ENCODE peak calls at places on chromosomes 1 and 21, in five cellular contexts. X, B, D, U and K are unnamed samples.

GRCh38 chr1:67646145-67647035 is 38.6 kb upstream of the GADD45A start:
- DNase-seq in X (peak), B (no peak), D (no peak), U (peak), K (peak)

GRCh38 chr1:28208818-28209441 is 23.9 kb downstream of the DNAJC8 start:
- DNase-seq in X (peak), B (peak), D (peak), U (peak), K (no peak)

GRCh38 chr21:14684071-14684470 is 138.0 kb upstream of the SAMSN1 start:
- DNase-seq in X (no peak), B (no peak), D (no peak), U (no peak), K (no peak)

GRCh38 chr1:10644307-10645128 is 151.9 kb downstream of the CASZ1 start:
- DNase-seq in X (no peak), B (no peak), D (no peak), U (peak), K (no peak)

GRCh38 chr1:193448682-193449461 is 262.5 kb upstream of the B3GALT2 start:
- DNase-seq in X (peak), B (no peak), D (no peak), U (no peak), K (no peak)

GRCh38 chr1:56676571-56677035 is 31.5 kb downstream of the PRKAA2 start:
- DNase-seq in X (peak), B (no peak), D (no peak), U (peak), K (no peak)

GRCh38 chr1:177219458-177220390 is 49.0 kb downstream of the BRINP2 start:
- DNase-seq in X (peak), B (no peak), D (no peak), U (no peak), K (no peak)

GRCh38 chr1:117572546-117572945 is 33.3 kb upstream of the TENT5C start:
- DNase-seq in X (no peak), B (no peak), D (no peak), U (no peak), K (no peak)

GRCh38 chr1:53047737-53048344 is 14.2 kb upstream of the PODN start:
- DNase-seq in X (peak), B (no peak), D (no peak), U (peak), K (no peak)

GRCh38 chr1:223052931-223053330 is 90.1 kb downstream of the TLR5 start:
- DNase-seq in X (no peak), B (no peak), D (no peak), U (no peak), K (no peak)

GRCh38 chr1:169426174-169426716 is 1.0 kb downstream of the CCDC181 start:
- DNase-seq in X (no peak), B (no peak), D (no peak), U (no peak), K (no peak)

GRCh38 chr1:38648417-38648816 is 211.2 kb downstream of the RRAGC start:
- DNase-seq in X (no peak), B (no peak), D (no peak), U (no peak), K (no peak)

DNA sequence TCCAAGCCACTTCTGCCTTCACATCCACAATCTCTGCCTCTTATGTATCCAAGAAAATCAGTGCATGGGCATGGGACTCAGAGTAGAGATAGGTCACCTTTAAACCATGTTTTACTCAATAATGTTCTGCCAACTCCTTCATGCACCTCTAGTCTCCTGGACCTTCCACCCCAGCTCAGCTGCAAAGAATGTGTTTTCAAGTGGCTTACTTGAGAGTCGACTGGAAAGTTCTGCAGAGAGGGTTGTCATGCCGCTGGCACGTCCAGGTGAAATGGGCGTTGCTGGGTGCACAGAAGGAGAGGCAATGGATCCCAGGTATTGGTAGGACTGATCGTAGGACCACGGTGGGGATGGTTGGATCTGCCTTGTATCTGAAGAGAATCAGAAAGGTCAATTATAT is 130.3 kb downstream of the CLIC6 start:
- DNase-seq in X (no peak), B (no peak), D (no peak), U (no peak), K (no peak)
- H2BK5ac ChIP-seq in X (no peak), B (no peak), D (no peak), U (no peak), K (no peak)

GRCh38 chr1:7679873-7680790 is 91.0 kb upstream of the VAMP3 start:
- DNase-seq in X (peak), B (peak), D (peak), U (peak), K (peak)
- H3K4ac ChIP-seq in X (peak), B (no peak), D (no peak), U (no peak), K (no peak)

GRCh38 chr1:235129774-235130570 is 1.3 kb upstream of the TOMM20 start:
- DNase-seq in X (no peak), B (no peak), D (peak), U (no peak), K (no peak)

GRCh38 chr1:235127203-235127602 is 1.4 kb downstream of the TOMM20 start:
- DNase-seq in X (peak), B (no peak), D (no peak), U (no peak), K (no peak)

GRCh38 chr1:235127774-235128452 is 724 bp downstream of the TOMM20 start:
- DNase-seq in X (peak), B (no peak), D (peak), U (no peak), K (no peak)

GRCh38 chr1:235130766-235131270 is 2.2 kb upstream of the TOMM20 start:
- DNase-seq in X (no peak), B (no peak), D (peak), U (no peak), K (no peak)

GRCh38 chr1:235128453-235129328 is at the start of gene TOMM20:
- DNase-seq in X (peak), B (peak), D (peak), U (peak), K (peak)
- H3K18ac ChIP-seq in X (peak), B (peak), D (peak), U (peak), K (peak)

GRCh38 chr1:156378557-156378956 is 9.5 kb downstream of the RHBG start:
- DNase-seq in X (no peak), B (no peak), D (no peak), U (no peak), K (no peak)
- H2BK5ac ChIP-seq in X (no peak), B (no peak), D (no peak), U (no peak), K (no peak)

DNA sequence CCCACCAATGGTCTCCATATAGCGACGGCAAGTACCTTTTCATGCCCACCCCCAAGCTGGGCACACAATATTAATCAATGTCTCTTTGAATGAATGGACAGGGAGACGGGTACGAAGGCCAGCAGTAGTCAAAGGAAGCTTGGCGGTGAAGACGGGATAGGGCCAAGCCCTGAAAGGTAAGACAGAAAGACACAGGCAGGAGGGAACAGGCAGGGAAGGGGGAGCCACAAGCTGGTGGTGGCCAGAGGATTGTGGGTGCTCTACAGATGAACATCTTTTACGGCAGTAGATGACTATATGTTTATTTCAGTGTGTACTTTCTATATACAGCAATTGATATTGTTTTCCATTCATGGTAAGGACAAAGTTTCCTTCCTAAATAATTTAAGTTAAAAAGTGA is 16.3 kb downstream of the CAPZB start:
- DNase-seq in X (no peak), B (no peak), D (no peak), U (no peak), K (no peak)
- H3K4ac ChIP-seq in X (peak), B (no peak), D (no peak), U (peak), K (no peak)

GRCh38 chr1:29224438-29224837 is 6.3 kb downstream of the MECR start:
- DNase-seq in X (no peak), B (no peak), D (no peak), U (no peak), K (no peak)
- H3K18ac ChIP-seq in X (no peak), B (no peak), D (no peak), U (no peak), K (no peak)

GRCh38 chr1:42934541-42935312 is 23.9 kb downstream of the SLC2A1 start:
- DNase-seq in X (no peak), B (peak), D (no peak), U (no peak), K (no peak)
- H2BK5ac ChIP-seq in X (no peak), B (no peak), D (peak), U (peak), K (no peak)

GRCh38 chr1:36166136-36166535 is 10.2 kb downstream of the MAP7D1 start:
- DNase-seq in X (no peak), B (no peak), D (no peak), U (no peak), K (no peak)
- H3K4ac ChIP-seq in X (no peak), B (no peak), D (no peak), U (no peak), K (no peak)

GRCh38 chr1:240497908-240498307 is 114.0 kb downstream of the GREM2 start:
- DNase-seq in X (no peak), B (no peak), D (no peak), U (no peak), K (no peak)

GRCh38 chr1:240496941-240497340 is 115.0 kb downstream of the GREM2 start:
- DNase-seq in X (no peak), B (no peak), D (no peak), U (no peak), K (no peak)

GRCh38 chr1:240495652-240496051 is 116.3 kb downstream of the GREM2 start:
- DNase-seq in X (no peak), B (no peak), D (no peak), U (peak), K (no peak)

GRCh38 chr1:240498335-240498734 is 113.6 kb downstream of the GREM2 start:
- DNase-seq in X (no peak), B (no peak), D (no peak), U (no peak), K (no peak)

DNA sequence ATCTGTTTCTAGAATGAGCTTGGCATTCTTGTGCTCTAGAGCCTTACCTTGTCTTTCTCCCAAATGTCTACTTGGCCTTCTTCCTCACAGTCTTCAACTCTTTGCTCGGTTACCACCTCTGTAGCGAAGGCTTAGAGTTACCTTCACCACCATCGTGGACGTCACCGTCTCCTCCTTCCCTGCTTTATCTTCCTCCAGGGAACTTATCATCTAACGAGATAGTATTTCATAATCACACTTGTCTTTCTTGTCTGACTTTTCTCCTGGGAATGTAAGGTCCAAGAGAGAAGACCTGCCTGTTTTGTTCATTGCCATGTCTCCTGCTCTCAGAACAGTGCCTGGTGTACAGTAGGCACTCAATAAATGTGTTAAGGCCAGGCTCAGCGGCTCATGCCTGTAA is 115.6 kb downstream of the GREM2 start:
- DNase-seq in X (no peak), B (no peak), D (no peak), U (no peak), K (no peak)
- H3K18ac ChIP-seq in X (no peak), B (no peak), D (no peak), U (peak), K (no peak)